ENCODE peak calls at places on chromosomes 13 and 19, in ten cellular contexts. L, M, W, E, R, F, H, Z, U and C are unnamed samples. For H3K4me1, the result is how much of the 10 kb centered on the place peaks cover.

GRCh38 chr19:37997911-37998344 is 90.9 kb downstream of the SIPA1L3 start:
- DNase-seq in U (no peak), Z (no peak), H (peak), L (peak), F (no peak), E (peak), M (no peak), R (no peak), W (no peak), C (no peak)

GRCh38 chr19:11541238-11541637 is 2.6 kb downstream of the CNN1 start:
- DNase-seq in L (no peak), W (no peak), M (no peak), R (no peak), H (no peak), Z (no peak), U (no peak), E (no peak), F (no peak), C (no peak)

GRCh38 chr13:20713751-20714150 is 10.3 kb downstream of the IL17D start:
- DNase-seq in R (no peak), M (no peak), H (no peak), L (no peak), F (peak), U (no peak), W (no peak), E (no peak), Z (no peak), C (no peak)

GRCh38 chr19:6720369-6721112 is at the start of gene C3:
- DNase-seq in F (peak), Z (no peak), R (peak), M (no peak), E (peak), L (no peak), W (no peak), H (peak), U (no peak), C (no peak)

GRCh38 chr19:46555684-46556083 is 45.4 kb upstream of the CALM3 start:
- DNase-seq in H (no peak), U (no peak), W (no peak), R (no peak), F (no peak), L (no peak), E (no peak), Z (no peak), M (no peak), C (no peak)

GRCh38 chr13:51286135-51287002 is 53.1 kb upstream of the SERPINE3 start:
- DNase-seq in W (peak), L (peak), R (peak), Z (peak), H (peak), E (peak), U (peak), M (peak), F (peak), C (peak)

GRCh38 chr19:18776288-18776594 is 14.9 kb downstream of the COMP start:
- DNase-seq in L (peak), F (no peak), W (no peak), U (no peak), E (no peak), M (no peak), H (no peak), Z (no peak), R (no peak), C (no peak)

GRCh38 chr19:13689050-13689449 is 75.3 kb upstream of the MRI1 start:
- DNase-seq in F (no peak), M (no peak), L (peak), Z (no peak), U (peak), W (peak), R (no peak), H (no peak), E (no peak), C (peak)

GRCh38 chr13:77513719-77514335 is 21.7 kb upstream of the SCEL start:
- DNase-seq in E (no peak), W (no peak), R (peak), F (no peak), H (no peak), U (no peak), L (no peak), M (no peak), Z (no peak), C (no peak)

GRCh38 chr19:38852231-38853044 is 2.7 kb upstream of the HNRNPL start:
- DNase-seq in F (peak), H (peak), L (peak), R (no peak), Z (peak), U (peak), M (peak), W (peak), E (peak), C (peak)

GRCh38 chr13:51684076-51684475 is 99.8 kb downstream of the WDFY2 start:
- DNase-seq in E (no peak), U (no peak), M (no peak), W (no peak), L (no peak), F (no peak), R (no peak), H (no peak), Z (no peak), C (no peak)

GRCh38 chr13:49681837-49682236 is 9.4 kb downstream of the EBPL start:
- DNase-seq in R (no peak), U (no peak), F (peak), L (peak), W (peak), M (no peak), E (no peak), H (peak), Z (no peak), C (no peak)

DNA sequence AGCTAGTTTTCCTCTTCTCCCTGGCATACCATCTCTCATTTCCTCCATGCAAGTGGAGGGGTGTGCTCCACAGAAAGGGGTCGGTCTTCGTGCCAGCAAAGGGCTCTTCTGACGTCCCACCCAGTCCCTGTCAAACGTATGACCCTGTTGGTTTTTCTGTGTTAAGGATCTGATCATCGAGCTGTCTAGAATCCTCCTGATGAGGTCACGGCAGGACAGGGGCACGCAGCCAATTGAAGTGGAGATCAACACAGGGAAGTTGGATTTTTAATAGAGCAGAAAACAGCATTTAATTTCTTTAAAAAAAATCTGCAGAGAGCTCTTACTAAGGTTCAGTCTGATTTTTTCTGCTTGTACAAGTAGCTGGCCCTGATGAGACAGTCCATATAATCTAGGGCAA is 339.4 kb downstream of the TEX29 start:
- DNase-seq in W (no peak), M (no peak), F (no peak), R (no peak), H (no peak), L (no peak), U (no peak), E (no peak), Z (no peak), C (no peak)
- H3K27ac ChIP-seq in W (no peak), M (no peak), F (no peak), R (no peak), H (no peak), L (no peak), U (no peak), E (no peak), Z (no peak), C (no peak)

DNA sequence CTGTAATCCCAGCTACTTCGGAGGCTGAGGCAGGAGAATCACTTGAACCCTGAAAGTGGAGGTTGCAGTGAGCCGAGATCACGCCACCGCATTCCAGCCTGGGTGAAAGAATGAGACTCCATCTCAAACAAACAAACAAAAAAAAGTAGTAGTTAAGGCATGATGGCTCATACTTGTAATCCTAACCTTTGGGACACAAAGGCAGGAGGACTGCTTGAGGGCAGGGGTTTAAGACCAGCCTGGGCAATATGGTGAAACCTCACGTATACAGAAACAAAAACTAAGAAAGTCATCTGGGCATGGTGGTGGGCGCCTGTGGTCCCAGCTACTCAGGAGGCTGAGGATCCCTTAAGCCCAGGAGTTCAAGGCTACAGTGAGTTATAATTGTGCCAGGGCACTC is 1.8 kb downstream of the DNMT1 start:
- DNase-seq in Z (no peak), R (no peak), U (no peak), E (no peak), M (no peak), L (no peak), F (no peak), W (no peak), H (no peak), C (no peak)
- H3K4me1 ChIP-seq in Z (under half), R (under half), U (under half), E (under half), M (under half), L (under half), F (under half), W (under half), H (under half), C (under half)

DNA sequence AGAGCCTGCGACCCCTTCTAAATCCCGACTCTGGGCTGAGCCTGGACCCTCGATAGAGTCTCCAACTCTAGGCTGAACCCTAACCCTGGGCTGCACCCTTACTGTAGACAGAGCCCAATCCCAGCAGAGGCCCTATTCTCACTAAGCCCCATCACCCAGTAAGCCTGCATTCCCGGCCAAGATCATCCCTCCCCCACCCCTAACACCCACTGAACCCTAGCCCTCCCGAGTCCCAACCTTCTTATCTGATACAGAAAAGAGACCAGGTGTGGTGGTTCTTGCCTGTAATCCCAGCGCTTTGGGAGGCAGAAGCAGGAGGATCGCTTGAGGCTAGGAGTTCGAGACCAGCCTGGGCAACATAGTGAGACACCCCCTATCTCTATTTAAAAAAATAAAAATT is 2.6 kb upstream of the TNFAIP8L1 start:
- DNase-seq in W (no peak), H (no peak), M (no peak), E (no peak), F (no peak), R (no peak), L (no peak), Z (no peak), U (no peak), C (no peak)
- H3K27ac ChIP-seq in W (no peak), H (no peak), M (no peak), E (no peak), F (no peak), R (no peak), L (no peak), Z (no peak), U (peak), C (no peak)

GRCh38 chr13:31036717-31037116 is 104.3 kb downstream of the TEX26 start:
- DNase-seq in M (no peak), R (no peak), W (no peak), Z (no peak), U (no peak), L (no peak), H (no peak), F (no peak), E (no peak), C (no peak)

GRCh38 chr13:31042084-31042483 is 109.6 kb downstream of the TEX26 start:
- DNase-seq in R (no peak), F (no peak), W (no peak), Z (no peak), M (no peak), E (no peak), U (no peak), L (no peak), H (no peak), C (no peak)

GRCh38 chr13:31037874-31038475 is 105.5 kb downstream of the TEX26 start:
- DNase-seq in E (no peak), L (no peak), H (no peak), U (no peak), M (no peak), Z (no peak), W (no peak), R (no peak), F (no peak), C (no peak)

GRCh38 chr13:31037351-31037750 is 104.9 kb downstream of the TEX26 start:
- DNase-seq in H (no peak), L (no peak), M (no peak), W (no peak), E (no peak), R (no peak), Z (no peak), U (no peak), F (no peak), C (no peak)

DNA sequence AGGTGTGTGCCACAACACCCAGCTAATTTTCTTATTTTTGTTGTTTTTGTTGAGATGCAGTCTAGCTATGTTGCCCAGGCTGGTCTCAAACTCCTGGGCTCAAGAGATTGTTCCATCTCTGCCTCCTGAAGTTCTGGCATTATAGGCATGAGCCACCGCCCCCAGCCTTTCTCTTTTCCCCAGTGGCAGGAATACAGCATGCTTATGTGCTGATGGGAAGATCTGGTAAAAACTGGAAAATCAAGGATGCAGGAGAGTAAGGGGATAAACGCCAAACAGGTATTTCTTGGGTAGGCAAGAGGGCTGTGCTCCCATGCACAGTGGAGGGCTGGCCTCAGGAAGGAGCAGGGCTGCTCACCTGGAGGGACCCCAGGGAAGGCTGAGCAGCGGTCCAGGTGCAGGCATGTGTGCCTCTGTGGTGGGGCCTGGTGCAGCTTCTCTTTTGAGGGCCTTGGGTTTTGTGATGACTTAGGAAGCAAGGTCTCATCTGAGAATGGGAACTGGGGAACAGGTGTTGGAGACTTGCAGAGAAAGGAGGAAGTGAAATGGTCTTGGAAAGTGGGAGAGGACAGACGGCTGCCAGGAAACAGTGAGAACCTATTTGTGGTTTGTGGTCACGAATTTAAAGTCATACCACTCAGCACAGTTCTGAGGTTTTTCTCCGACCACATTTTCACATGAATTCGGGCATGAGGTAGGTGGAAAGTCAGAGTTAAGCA is 106.5 kb downstream of the TEX26 start:
- DNase-seq in R (no peak), W (no peak), Z (no peak), U (no peak), M (no peak), L (peak), H (peak), F (no peak), E (no peak), C (peak)
- H3K4me1 ChIP-seq in R (under half), W (under half), Z (under half), U (under half), M (under half), L (under half), H (under half), F (under half), E (under half), C (under half)

GRCh38 chr13:33194820-33195692 is 90.5 kb downstream of the STARD13 start:
- DNase-seq in W (no peak), U (no peak), H (no peak), Z (no peak), L (peak), E (peak), F (no peak), M (peak), R (no peak), C (no peak)
- H3K27ac ChIP-seq in W (no peak), U (no peak), H (no peak), Z (no peak), L (peak), E (peak), F (peak), M (peak), R (peak), C (no peak)